ENCODE peak calls at places on chromosomes 5 and 9, in seven cellular contexts. One of them, this sample, is unnamed.

GRCh38 chr5:154694159-154694558 is 61.0 kb upstream of the LARP1 start:
- DNase-seq in hepatocyte: no peak
- DNase-seq in HepG2: no peak
- DNase-seq in HCT116: no peak
- DNase-seq in GM23248: no peak
- DNase-seq in neural progenitor cell: no peak
- DNase-seq in PC-9: no peak
- DNase-seq in this sample: no peak

GRCh38 chr9:81578606-81579005 is 110.7 kb downstream of the TLE1 start:
- DNase-seq in neural progenitor cell: no peak
- DNase-seq in PC-9: no peak
- DNase-seq in HCT116: no peak
- DNase-seq in HepG2: no peak
- DNase-seq in hepatocyte: no peak
- DNase-seq in GM23248: peak
- DNase-seq in this sample: no peak

GRCh38 chr5:137564475-137564961 is 65.4 kb upstream of the SPOCK1 start:
- DNase-seq in HCT116: no peak
- DNase-seq in neural progenitor cell: peak
- DNase-seq in hepatocyte: no peak
- DNase-seq in GM23248: peak
- DNase-seq in PC-9: no peak
- DNase-seq in HepG2: no peak
- DNase-seq in this sample: no peak

GRCh38 chr5:100889896-100890295 is 13.2 kb downstream of the ST8SIA4 start:
- DNase-seq in hepatocyte: no peak
- DNase-seq in GM23248: no peak
- DNase-seq in neural progenitor cell: no peak
- DNase-seq in HCT116: no peak
- DNase-seq in PC-9: no peak
- DNase-seq in HepG2: no peak
- DNase-seq in this sample: no peak

GRCh38 chr5:170644501-170644900 is 139.0 kb upstream of the GABRP start:
- DNase-seq in GM23248: no peak
- DNase-seq in HepG2: no peak
- DNase-seq in hepatocyte: no peak
- DNase-seq in PC-9: no peak
- DNase-seq in neural progenitor cell: no peak
- DNase-seq in HCT116: no peak
- DNase-seq in this sample: no peak

GRCh38 chr5:173925449-173926071 is 37.4 kb downstream of the CPEB4 start:
- DNase-seq in hepatocyte: peak
- DNase-seq in PC-9: no peak
- DNase-seq in neural progenitor cell: peak
- DNase-seq in HepG2: no peak
- DNase-seq in GM23248: peak
- DNase-seq in HCT116: peak
- DNase-seq in this sample: peak

GRCh38 chr5:143527808-143528207 is 124.3 kb upstream of the NR3C1 start:
- DNase-seq in neural progenitor cell: no peak
- DNase-seq in PC-9: no peak
- DNase-seq in HepG2: peak
- DNase-seq in HCT116: no peak
- DNase-seq in GM23248: peak
- DNase-seq in hepatocyte: no peak
- DNase-seq in this sample: no peak

GRCh38 chr5:26023361-26023760 is 1015.0 kb downstream of the CDH9 start:
- DNase-seq in GM23248: no peak
- DNase-seq in HCT116: no peak
- DNase-seq in PC-9: no peak
- DNase-seq in HepG2: no peak
- DNase-seq in hepatocyte: no peak
- DNase-seq in neural progenitor cell: no peak
- DNase-seq in this sample: no peak

GRCh38 chr9:112038017-112038408 is 137.1 kb downstream of the SUSD1 start:
- DNase-seq in PC-9: no peak
- DNase-seq in GM23248: no peak
- DNase-seq in neural progenitor cell: no peak
- DNase-seq in hepatocyte: no peak
- DNase-seq in HepG2: no peak
- DNase-seq in HCT116: no peak
- DNase-seq in this sample: no peak

GRCh38 chr5:102886586-102886985 is 131.5 kb downstream of the PAM start:
- DNase-seq in hepatocyte: no peak
- DNase-seq in GM23248: peak
- DNase-seq in HCT116: no peak
- DNase-seq in neural progenitor cell: no peak
- DNase-seq in PC-9: no peak
- DNase-seq in HepG2: no peak
- DNase-seq in this sample: no peak

GRCh38 chr9:87725356-87725899 is 491 bp upstream of the CTSL start:
- DNase-seq in GM23248: peak
- DNase-seq in HCT116: no peak
- DNase-seq in hepatocyte: peak
- DNase-seq in neural progenitor cell: peak
- DNase-seq in PC-9: no peak
- DNase-seq in HepG2: no peak
- DNase-seq in this sample: no peak

GRCh38 chr9:91837982-91838731 is 111.9 kb downstream of the ROR2 start:
- DNase-seq in neural progenitor cell: no peak
- DNase-seq in PC-9: peak
- DNase-seq in hepatocyte: peak
- DNase-seq in GM23248: peak
- DNase-seq in HCT116: peak
- DNase-seq in HepG2: no peak
- DNase-seq in this sample: peak

GRCh38 chr5:41794478-41794877 is 75.7 kb downstream of the OXCT1 start:
- DNase-seq in neural progenitor cell: no peak
- DNase-seq in GM23248: peak
- DNase-seq in HCT116: peak
- DNase-seq in HepG2: peak
- DNase-seq in PC-9: peak
- DNase-seq in hepatocyte: peak
- DNase-seq in this sample: peak

GRCh38 chr5:94422819-94423218 is 195.6 kb downstream of the KIAA0825 start:
- DNase-seq in HepG2: no peak
- DNase-seq in GM23248: peak
- DNase-seq in PC-9: peak
- DNase-seq in hepatocyte: no peak
- DNase-seq in neural progenitor cell: peak
- DNase-seq in HCT116: peak
- DNase-seq in this sample: peak

GRCh38 chr5:56839062-56839461 is 23.7 kb downstream of the MAP3K1 start:
- DNase-seq in GM23248: no peak
- DNase-seq in hepatocyte: no peak
- DNase-seq in neural progenitor cell: no peak
- DNase-seq in HCT116: no peak
- DNase-seq in HepG2: no peak
- DNase-seq in PC-9: peak
- DNase-seq in this sample: no peak
- H3K27ac ChIP-seq in GM23248: peak
- H3K27ac ChIP-seq in hepatocyte: peak
- H3K27ac ChIP-seq in neural progenitor cell: no peak
- H3K27ac ChIP-seq in HCT116: no peak
- H3K27ac ChIP-seq in HepG2: no peak
- H3K27ac ChIP-seq in PC-9: peak
- H3K27ac ChIP-seq in this sample: peak

GRCh38 chr5:125232779-125233230 is 486.4 kb upstream of the ZNF608 start:
- DNase-seq in HepG2: no peak
- DNase-seq in neural progenitor cell: no peak
- DNase-seq in PC-9: no peak
- DNase-seq in GM23248: peak
- DNase-seq in HCT116: no peak
- DNase-seq in hepatocyte: peak
- DNase-seq in this sample: no peak
- H3K4me2 ChIP-seq in HepG2: no peak
- H3K4me2 ChIP-seq in neural progenitor cell: no peak
- H3K4me2 ChIP-seq in PC-9: no peak
- H3K4me2 ChIP-seq in GM23248: peak
- H3K4me2 ChIP-seq in HCT116: no peak
- H3K4me2 ChIP-seq in hepatocyte: no peak
- H3K4me2 ChIP-seq in this sample: no peak

GRCh38 chr9:106035810-106036209 is 341.5 kb downstream of the TMEM38B start:
- DNase-seq in PC-9: no peak
- DNase-seq in hepatocyte: no peak
- DNase-seq in HCT116: no peak
- DNase-seq in GM23248: no peak
- DNase-seq in HepG2: no peak
- DNase-seq in neural progenitor cell: no peak
- DNase-seq in this sample: no peak
- H3K27ac ChIP-seq in PC-9: no peak
- H3K27ac ChIP-seq in hepatocyte: no peak
- H3K27ac ChIP-seq in HCT116: no peak
- H3K27ac ChIP-seq in GM23248: no peak
- H3K27ac ChIP-seq in HepG2: no peak
- H3K27ac ChIP-seq in neural progenitor cell: no peak
- H3K27ac ChIP-seq in this sample: no peak

GRCh38 chr9:134950811-134951210 is 33.1 kb upstream of the FCN1 start:
- DNase-seq in HCT116: no peak
- DNase-seq in HepG2: no peak
- DNase-seq in neural progenitor cell: no peak
- DNase-seq in GM23248: no peak
- DNase-seq in PC-9: no peak
- DNase-seq in hepatocyte: no peak
- DNase-seq in this sample: no peak
- H3K4me2 ChIP-seq in HCT116: no peak
- H3K4me2 ChIP-seq in HepG2: no peak
- H3K4me2 ChIP-seq in neural progenitor cell: no peak
- H3K4me2 ChIP-seq in GM23248: no peak
- H3K4me2 ChIP-seq in PC-9: no peak
- H3K4me2 ChIP-seq in hepatocyte: no peak
- H3K4me2 ChIP-seq in this sample: no peak

GRCh38 chr9:93340091-93340490 is 111.4 kb upstream of the FAM120A start:
- DNase-seq in hepatocyte: no peak
- DNase-seq in PC-9: no peak
- DNase-seq in neural progenitor cell: no peak
- DNase-seq in HCT116: no peak
- DNase-seq in HepG2: no peak
- DNase-seq in GM23248: no peak
- DNase-seq in this sample: no peak

GRCh38 chr9:93346240-93347112 is 105.0 kb upstream of the FAM120A start:
- DNase-seq in neural progenitor cell: peak
- DNase-seq in HCT116: no peak
- DNase-seq in GM23248: peak
- DNase-seq in hepatocyte: peak
- DNase-seq in PC-9: no peak
- DNase-seq in HepG2: no peak
- DNase-seq in this sample: no peak

GRCh38 chr9:93343663-93344062 is 107.8 kb upstream of the FAM120A start:
- DNase-seq in neural progenitor cell: no peak
- DNase-seq in hepatocyte: no peak
- DNase-seq in GM23248: no peak
- DNase-seq in HepG2: no peak
- DNase-seq in HCT116: no peak
- DNase-seq in PC-9: no peak
- DNase-seq in this sample: no peak

GRCh38 chr9:93345630-93346239 is 105.8 kb upstream of the FAM120A start:
- DNase-seq in GM23248: no peak
- DNase-seq in neural progenitor cell: peak
- DNase-seq in HCT116: no peak
- DNase-seq in HepG2: no peak
- DNase-seq in PC-9: no peak
- DNase-seq in hepatocyte: no peak
- DNase-seq in this sample: no peak
- H3K27ac ChIP-seq in GM23248: no peak
- H3K27ac ChIP-seq in neural progenitor cell: no peak
- H3K27ac ChIP-seq in HCT116: no peak
- H3K27ac ChIP-seq in HepG2: no peak
- H3K27ac ChIP-seq in PC-9: no peak
- H3K27ac ChIP-seq in hepatocyte: no peak
- H3K27ac ChIP-seq in this sample: no peak

GRCh38 chr5:83937837-83938236 is 217.2 kb upstream of the HAPLN1 start:
- DNase-seq in PC-9: no peak
- DNase-seq in hepatocyte: no peak
- DNase-seq in HCT116: no peak
- DNase-seq in GM23248: no peak
- DNase-seq in neural progenitor cell: no peak
- DNase-seq in HepG2: no peak
- DNase-seq in this sample: no peak
- H3K4me2 ChIP-seq in PC-9: no peak
- H3K4me2 ChIP-seq in hepatocyte: no peak
- H3K4me2 ChIP-seq in HCT116: no peak
- H3K4me2 ChIP-seq in GM23248: no peak
- H3K4me2 ChIP-seq in neural progenitor cell: no peak
- H3K4me2 ChIP-seq in HepG2: no peak
- H3K4me2 ChIP-seq in this sample: no peak

GRCh38 chr9:129558063-129558550 is 62.8 kb downstream of the C9orf50 start:
- DNase-seq in neural progenitor cell: peak
- DNase-seq in HCT116: no peak
- DNase-seq in GM23248: no peak
- DNase-seq in hepatocyte: no peak
- DNase-seq in PC-9: no peak
- DNase-seq in HepG2: no peak
- DNase-seq in this sample: no peak
- H3K27ac ChIP-seq in neural progenitor cell: peak
- H3K27ac ChIP-seq in HCT116: peak
- H3K27ac ChIP-seq in GM23248: no peak
- H3K27ac ChIP-seq in hepatocyte: peak
- H3K27ac ChIP-seq in PC-9: peak
- H3K27ac ChIP-seq in HepG2: peak
- H3K27ac ChIP-seq in this sample: no peak

GRCh38 chr9:136720251-136720886 is 8.0 kb downstream of the DIPK1B start:
- DNase-seq in GM23248: peak
- DNase-seq in HCT116: no peak
- DNase-seq in neural progenitor cell: peak
- DNase-seq in HepG2: no peak
- DNase-seq in hepatocyte: no peak
- DNase-seq in PC-9: no peak
- DNase-seq in this sample: no peak
- H3K4me2 ChIP-seq in GM23248: no peak
- H3K4me2 ChIP-seq in HCT116: no peak
- H3K4me2 ChIP-seq in neural progenitor cell: peak
- H3K4me2 ChIP-seq in HepG2: no peak
- H3K4me2 ChIP-seq in hepatocyte: no peak
- H3K4me2 ChIP-seq in PC-9: no peak
- H3K4me2 ChIP-seq in this sample: no peak

GRCh38 chr5:168337361-168337760 is 45.9 kb downstream of the WWC1 start:
- DNase-seq in PC-9: no peak
- DNase-seq in neural progenitor cell: no peak
- DNase-seq in HCT116: no peak
- DNase-seq in HepG2: peak
- DNase-seq in GM23248: no peak
- DNase-seq in hepatocyte: no peak
- DNase-seq in this sample: no peak

GRCh38 chr5:168339151-168340140 is 48.0 kb downstream of the WWC1 start:
- DNase-seq in GM23248: no peak
- DNase-seq in HCT116: no peak
- DNase-seq in hepatocyte: no peak
- DNase-seq in PC-9: no peak
- DNase-seq in neural progenitor cell: peak
- DNase-seq in HepG2: no peak
- DNase-seq in this sample: no peak

GRCh38 chr5:168332042-168332441 is 40.6 kb downstream of the WWC1 start:
- DNase-seq in PC-9: peak
- DNase-seq in GM23248: no peak
- DNase-seq in neural progenitor cell: no peak
- DNase-seq in HepG2: no peak
- DNase-seq in HCT116: no peak
- DNase-seq in hepatocyte: no peak
- DNase-seq in this sample: no peak

GRCh38 chr5:168329302-168329701 is 37.9 kb downstream of the WWC1 start:
- DNase-seq in hepatocyte: no peak
- DNase-seq in neural progenitor cell: no peak
- DNase-seq in PC-9: peak
- DNase-seq in HepG2: peak
- DNase-seq in GM23248: no peak
- DNase-seq in HCT116: no peak
- DNase-seq in this sample: no peak

GRCh38 chr5:168334161-168335094 is 43.0 kb downstream of the WWC1 start:
- DNase-seq in HepG2: no peak
- DNase-seq in neural progenitor cell: peak
- DNase-seq in HCT116: no peak
- DNase-seq in hepatocyte: peak
- DNase-seq in GM23248: peak
- DNase-seq in PC-9: peak
- DNase-seq in this sample: no peak
- H3K27ac ChIP-seq in HepG2: no peak
- H3K27ac ChIP-seq in neural progenitor cell: no peak
- H3K27ac ChIP-seq in HCT116: no peak
- H3K27ac ChIP-seq in hepatocyte: peak
- H3K27ac ChIP-seq in GM23248: no peak
- H3K27ac ChIP-seq in PC-9: peak
- H3K27ac ChIP-seq in this sample: no peak